ENCODE peak calls at places on chromosomes 7 and 10, in seven cellular contexts. D is AG04450, M is lung, Z is LNCaP clone FGC, Q is progenitor cell of endocrine pancreas, V is retinal pigment epithelial cell, S is foreskin keratinocyte. B is an unnamed sample.

GRCh38 chr10:78489034-78489433 is 455.4 kb downstream of the RPS24 start:
- DNase-seq in D (no peak), M (no peak), Z (no peak), Q (no peak), V (no peak), S (no peak), B (no peak)

GRCh38 chr10:68492118-68492517 is 20.3 kb upstream of the DNA2 start:
- DNase-seq in D (no peak), M (no peak), Z (no peak), Q (no peak), V (no peak), S (no peak), B (peak; percentile 6)

GRCh38 chr7:99365318-99366141 is 9.0 kb upstream of the ARPC1B start:
- DNase-seq in D (no peak), M (peak; percentile 58), Z (no peak), Q (no peak), V (no peak), S (peak; percentile 49), B (peak; percentile 59)

GRCh38 chr7:89072094-89072493 is 276.6 kb upstream of the TEX47 start:
- DNase-seq in D (no peak), M (no peak), Z (no peak), Q (no peak), V (peak; percentile 18), S (peak; percentile 6), B (no peak)

GRCh38 chr10:13222151-13222550 is 12.0 kb downstream of the UCMA start:
- DNase-seq in D (no peak), M (no peak), Z (no peak), Q (no peak), V (no peak), S (no peak), B (no peak)

GRCh38 chr10:125726914-125727313 is 7.4 kb downstream of the EDRF1 start:
- DNase-seq in D (no peak), M (no peak), Z (peak; percentile 56), Q (no peak), V (no peak), S (no peak), B (no peak)

GRCh38 chr7:91353923-91354322 is 89.7 kb downstream of the FZD1 start:
- DNase-seq in D (no peak), M (no peak), Z (no peak), Q (no peak), V (no peak), S (no peak), B (no peak)

GRCh38 chr7:142714375-142714774 is 34.9 kb upstream of the PRSS1 start:
- DNase-seq in D (no peak), M (no peak), Z (no peak), Q (no peak), V (no peak), S (no peak), B (no peak)

GRCh38 chr10:67657775-67658174 is 38.2 kb downstream of the CTNNA3 start:
- DNase-seq in D (no peak), M (no peak), Z (no peak), Q (no peak), V (no peak), S (no peak), B (no peak)

GRCh38 chr7:33050425-33051318 is 11.9 kb downstream of the NT5C3A start:
- DNase-seq in D (no peak), M (no peak), Z (peak; percentile 47), Q (no peak), V (no peak), S (peak; percentile 48), B (peak; percentile 60)

GRCh38 chr7:156950381-156950858 is 908 bp downstream of the NOM1 start:
- DNase-seq in D (no peak), M (no peak), Z (no peak), Q (no peak), V (no peak), S (peak; percentile 26), B (peak; percentile 29)

GRCh38 chr10:104253106-104253505 is 1.6 kb upstream of the GSTO1 start:
- DNase-seq in D (no peak), M (no peak), Z (no peak), Q (no peak), V (no peak), S (no peak), B (no peak)

GRCh38 chr7:77469927-77470326 is 53.8 kb upstream of the GSAP start:
- DNase-seq in D (no peak), M (no peak), Z (no peak), Q (no peak), V (no peak), S (no peak), B (no peak)
- TF ChIP-seq CTCF in D (no peak), M (no peak), Z (no peak), Q (no peak), V (no peak), S (no peak), B (no peak)

GRCh38 chr10:121615862-121616261 is 17.6 kb upstream of the FGFR2 start:
- DNase-seq in D (no peak), M (no peak), Z (no peak), Q (no peak), V (no peak), S (no peak), B (no peak)
- TF ChIP-seq CTCF in D (no peak), M (no peak), Z (no peak), Q (no peak), V (no peak), S (no peak), B (no peak)

GRCh38 chr10:89301721-89302445 is at the start of gene IFIT2:
- DNase-seq in D (peak; percentile 42), M (no peak), Z (peak; percentile 59), Q (no peak), V (no peak), S (peak; percentile 72), B (peak; percentile 69)
- TF ChIP-seq CTCF in D (no peak), M (no peak), Z (no peak), Q (no peak), V (no peak), S (no peak), B (no peak)

GRCh38 chr10:115745943-115746342 is 527.1 kb downstream of the GFRA1 start:
- DNase-seq in D (no peak), M (no peak), Z (no peak), Q (no peak), V (no peak), S (no peak), B (no peak)

GRCh38 chr10:115747811-115748210 is 525.2 kb downstream of the GFRA1 start:
- DNase-seq in D (no peak), M (no peak), Z (no peak), Q (no peak), V (no peak), S (no peak), B (no peak)

GRCh38 chr10:115744089-115744488 is 528.9 kb downstream of the GFRA1 start:
- DNase-seq in D (no peak), M (no peak), Z (no peak), Q (no peak), V (no peak), S (no peak), B (no peak)
- TF ChIP-seq CTCF in D (no peak), M (no peak), Z (no peak), Q (no peak), V (no peak), S (no peak), B (no peak)

GRCh38 chr10:70106958-70107791 is 25.4 kb downstream of the AIFM2 start:
- DNase-seq in D (no peak), M (no peak), Z (no peak), Q (peak; percentile 28), V (no peak), S (no peak), B (no peak)
- TF ChIP-seq CTCF in D (peak; percentile 38), M (no peak), Z (peak; percentile 35), Q (peak; percentile 58), V (peak; percentile 67), S (peak; percentile 57), B (peak; percentile 39)

GRCh38 chr7:31741852-31742251 is 54.8 kb downstream of the PPP1R17 start:
- DNase-seq in D (no peak), M (no peak), Z (no peak), Q (no peak), V (no peak), S (peak; percentile 81), B (no peak)

GRCh38 chr7:31734456-31734855 is 47.4 kb downstream of the PPP1R17 start:
- DNase-seq in D (no peak), M (no peak), Z (no peak), Q (no peak), V (no peak), S (peak; percentile 91), B (peak; percentile 32)

GRCh38 chr7:31735991-31736982 is 49.3 kb downstream of the PPP1R17 start:
- DNase-seq in D (peak; percentile 11), M (peak; percentile 66), Z (peak; percentile 30), Q (peak; percentile 59), V (no peak), S (peak; percentile 71), B (peak; percentile 81)
- TF ChIP-seq CTCF in D (peak; percentile 82), M (peak; percentile 82), Z (peak; percentile 96), Q (peak; percentile 94), V (peak; percentile 92), S (peak; percentile 94), B (peak; percentile 86)

DNA sequence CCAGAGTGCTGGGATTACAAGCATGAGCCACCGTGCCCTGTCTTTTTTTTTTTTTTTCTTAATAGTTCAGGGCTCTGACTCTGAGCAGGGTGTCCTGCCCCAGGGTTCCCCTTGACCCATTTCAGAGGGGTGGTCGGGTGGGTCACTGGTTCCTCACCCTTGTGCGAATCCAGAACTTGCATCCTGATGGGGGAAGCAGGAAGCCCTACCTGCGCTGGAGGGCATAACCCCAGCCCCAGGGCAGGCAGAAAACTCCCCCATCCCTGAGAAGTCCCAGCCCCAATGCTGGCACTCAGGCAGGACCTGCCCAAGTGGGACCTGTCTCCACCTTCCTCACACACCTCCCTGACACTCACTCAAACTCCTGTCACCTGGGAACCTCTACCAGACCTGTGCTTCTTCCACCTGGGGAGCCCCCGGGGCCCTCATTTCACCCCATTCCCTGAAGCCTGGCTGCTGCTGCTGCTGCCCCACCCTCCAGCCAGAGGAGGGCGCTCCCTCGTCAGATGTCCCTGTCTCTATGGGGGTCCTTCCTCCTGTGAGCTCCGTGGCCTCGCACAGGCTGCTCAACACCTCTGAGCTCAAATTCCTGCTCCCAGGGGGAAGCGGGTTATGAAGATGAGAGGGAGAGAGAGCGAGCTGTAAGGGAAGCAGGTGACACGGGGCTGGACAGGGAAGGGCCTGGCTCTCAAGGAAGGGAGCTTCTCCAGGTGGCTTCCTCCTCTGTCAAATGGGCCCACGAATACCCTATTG is 15.1 kb upstream of the ZNF273 start:
- DNase-seq in D (no peak), M (peak; percentile 45), Z (no peak), Q (no peak), V (no peak), S (no peak), B (no peak)
- TF ChIP-seq CTCF in D (no peak), M (peak; percentile 3), Z (no peak), Q (peak; percentile 61), V (peak; percentile 72), S (peak; percentile 39), B (no peak)

GRCh38 chr7:135377171-135377570 is 132.7 kb downstream of the CNOT4 start:
- DNase-seq in D (no peak), M (no peak), Z (no peak), Q (no peak), V (no peak), S (no peak), B (no peak)
- TF ChIP-seq CTCF in D (no peak), M (no peak), Z (no peak), Q (no peak), V (no peak), S (no peak), B (no peak)